ENCODE peak calls at places on chromosomes 16 and 17, in five cellular contexts. R is HCT116, S is mesendoderm, F is OCI-LY7, E is GM23248. V is an unnamed sample. For H3K36me3, the result is how much of the 10 kb centered on the place peaks cover.

GRCh38 chr17:27944546-27945332 is 51.6 kb upstream of the LYRM9 start:
- DNase-seq in E (no peak), R (no peak), F (no peak), S (peak), V (no peak)

GRCh38 chr16:66843191-66843590 is 1.0 kb upstream of the CA7 start:
- DNase-seq in S (no peak), F (no peak), E (no peak), R (no peak), V (no peak)

GRCh38 chr17:6088141-6088540 is 18.0 kb downstream of the WSCD1 start:
- DNase-seq in E (no peak), R (no peak), F (no peak), S (no peak), V (no peak)

GRCh38 chr16:89853306-89853993 is 19.9 kb upstream of the TCF25 start:
- DNase-seq in R (no peak), S (no peak), F (no peak), E (no peak), V (no peak)

GRCh38 chr16:86261379-86261778 is 248.9 kb upstream of the FOXF1 start:
- DNase-seq in E (peak), R (peak), F (peak), S (no peak), V (peak)

GRCh38 chr17:46894476-46895151 is 28.3 kb upstream of the GOSR2 start:
- DNase-seq in R (no peak), E (no peak), S (peak), F (no peak), V (no peak)

GRCh38 chr16:2039286-2040030 is 8.2 kb downstream of the NTHL1 start:
- DNase-seq in F (no peak), R (no peak), S (no peak), E (peak), V (peak)

GRCh38 chr16:20352615-20353014 is at the start of gene UMOD:
- DNase-seq in F (no peak), S (no peak), R (no peak), E (no peak), V (no peak)

GRCh38 chr17:76120658-76121008 is 17.0 kb upstream of the EXOC7 start:
- DNase-seq in F (no peak), E (no peak), R (no peak), S (no peak), V (no peak)

GRCh38 chr17:77704048-77704815 is 254.3 kb upstream of the TNRC6C start:
- DNase-seq in E (no peak), R (no peak), S (no peak), F (no peak), V (no peak)

GRCh38 chr17:75524971-75525805 is at the start of gene LLGL2:
- DNase-seq in E (peak), F (peak), R (peak), S (peak), V (peak)

GRCh38 chr17:47732399-47733046 is 513 bp upstream of the TBX21 start:
- DNase-seq in S (peak), E (no peak), R (no peak), F (no peak), V (no peak)

GRCh38 chr16:25988882-25989281 is 297.1 kb downstream of the HS3ST4 start:
- DNase-seq in E (no peak), F (no peak), S (no peak), R (no peak), V (no peak)

GRCh38 chr17:40179923-40180659 is 2.8 kb downstream of the RAPGEFL1 start:
- DNase-seq in E (peak), S (peak), R (no peak), F (no peak), V (peak)

GRCh38 chr16:30829130-30830071 is 42.4 kb upstream of the ZNF629 start:
- DNase-seq in F (no peak), S (peak), E (no peak), R (no peak), V (no peak)

GRCh38 chr17:69560987-69561441 is 146.5 kb downstream of the MAP2K6 start:
- DNase-seq in R (no peak), E (peak), F (no peak), S (no peak), V (no peak)

GRCh38 chr17:18301081-18301480 is 13.7 kb downstream of the TOP3A start:
- DNase-seq in E (no peak), S (no peak), R (no peak), F (no peak), V (no peak)

GRCh38 chr17:83200746-83201145 is 121.3 kb downstream of the METRNL start:
- DNase-seq in F (no peak), R (no peak), S (no peak), E (peak), V (no peak)

GRCh38 chr17:79811888-79812205 is 15.0 kb upstream of the CBX8 start:
- DNase-seq in F (no peak), S (no peak), R (no peak), E (no peak), V (no peak)

GRCh38 chr16:23848958-23849357 is 13.2 kb downstream of the PRKCB start:
- DNase-seq in S (no peak), F (no peak), E (no peak), R (no peak), V (no peak)

GRCh38 chr16:86354641-86355040 is 155.7 kb upstream of the FOXF1 start:
- DNase-seq in R (no peak), F (no peak), E (peak), S (no peak), V (no peak)

GRCh38 chr17:44589316-44590071 is 32.2 kb downstream of the FZD2 start:
- DNase-seq in S (no peak), R (no peak), F (no peak), E (peak), V (no peak)

GRCh38 chr17:15257316-15257925 is 7.7 kb downstream of the PMP22 start:
- DNase-seq in S (peak), R (peak), F (peak), E (peak), V (peak)

GRCh38 chr16:56547120-56547948 is 17.5 kb upstream of the MT4 start:
- DNase-seq in E (peak), R (no peak), F (peak), S (peak), V (no peak)

GRCh38 chr17:52157161-52157560 is 1.4 kb downstream of the CA10 start:
- DNase-seq in E (no peak), F (no peak), S (no peak), R (no peak), V (no peak)

GRCh38 chr16:23566724-23567123 is 9.2 kb downstream of the UBFD1 start:
- DNase-seq in E (no peak), R (no peak), F (no peak), S (no peak), V (no peak)

GRCh38 chr17:49229805-49230600 is 584 bp downstream of the PHOSPHO1 start:
- DNase-seq in S (no peak), E (no peak), R (no peak), F (no peak), V (no peak)

GRCh38 chr16:70428178-70428998 is 10.5 kb downstream of the ST3GAL2 start:
- DNase-seq in R (peak), F (peak), E (peak), S (peak), V (peak)

GRCh38 chr16:89009343-89010209 is 32.6 kb upstream of the CBFA2T3 start:
- DNase-seq in E (peak), S (peak), F (peak), R (no peak), V (peak)

GRCh38 chr16:67781548-67781921 is 24.8 kb downstream of the RANBP10 start:
- DNase-seq in R (no peak), S (no peak), F (no peak), E (no peak), V (no peak)

GRCh38 chr16:26645629-26646028 is 421.1 kb upstream of the C16orf82 start:
- DNase-seq in R (no peak), F (peak), S (peak), E (peak), V (no peak)

GRCh38 chr17:8632087-8632486 is 1.6 kb upstream of the MYH10 start:
- DNase-seq in E (no peak), R (no peak), F (peak), S (peak), V (no peak)

GRCh38 chr17:79835470-79835899 is 3.8 kb downstream of the CBX4 start:
- DNase-seq in S (peak), R (no peak), F (no peak), E (no peak), V (no peak)

GRCh38 chr17:80482555-80483308 is 6.3 kb upstream of the NPTX1 start:
- DNase-seq in E (peak), S (no peak), F (no peak), R (no peak), V (no peak)

GRCh38 chr16:76265434-76266045 is 11.7 kb upstream of the CNTNAP4 start:
- DNase-seq in E (peak), R (peak), S (peak), F (peak), V (no peak)

GRCh38 chr16:68605746-68606145 is 39.4 kb upstream of the CDH3 start:
- DNase-seq in R (no peak), S (peak), E (peak), F (no peak), V (no peak)

DNA sequence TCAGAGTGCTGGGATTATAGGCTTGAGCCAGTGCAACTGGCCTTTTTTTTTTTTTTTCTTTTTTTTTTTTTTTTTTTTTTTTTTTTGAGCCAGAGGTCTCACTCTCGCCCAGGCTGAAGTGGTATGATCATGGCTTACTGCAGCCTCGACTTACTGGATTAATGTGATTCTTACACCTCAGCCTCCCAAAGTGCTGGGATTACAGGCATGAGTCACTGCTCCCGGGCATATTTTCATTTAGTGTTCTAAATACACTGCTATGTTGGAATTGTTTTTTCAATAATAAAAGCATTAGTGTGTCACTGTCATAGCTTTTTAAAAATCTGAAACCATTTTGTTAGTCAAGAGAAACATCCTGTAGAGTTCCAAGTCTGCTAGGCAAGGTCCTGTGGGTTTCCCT is 40.3 kb downstream of the NDE1 start:
- DNase-seq in R (no peak), F (no peak), E (peak), S (no peak), V (no peak)
- H3K4me2 ChIP-seq in R (no peak), F (no peak), E (no peak), S (no peak), V (no peak)

DNA sequence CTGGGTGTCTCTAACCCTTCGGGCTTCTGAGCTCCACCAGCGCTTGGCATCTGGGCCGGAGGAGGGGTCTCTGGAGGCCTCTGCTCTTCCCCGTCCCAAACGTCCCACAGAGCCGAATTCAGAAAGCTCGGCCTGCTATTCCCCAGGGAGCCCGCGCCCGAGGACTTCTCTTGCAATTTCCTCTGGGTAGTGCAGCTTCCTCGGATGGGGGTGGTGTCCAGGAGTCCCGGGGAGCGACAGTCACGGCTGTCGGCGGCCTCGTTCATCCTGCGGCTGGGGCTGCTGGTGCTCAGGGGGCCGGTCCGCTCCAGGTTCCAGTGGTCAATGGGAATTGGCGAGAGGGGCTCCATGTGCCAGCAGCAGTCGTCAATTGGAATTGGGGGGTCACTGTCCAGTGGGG is 11.8 kb upstream of the NLRC3 start:
- DNase-seq in S (no peak), R (no peak), F (no peak), E (no peak), V (no peak)
- H3K36me3 ChIP-seq in S (under half), R (under half), F (half or more), E (under half), V (under half)

GRCh38 chr16:11349599-11350276 is 4.5 kb downstream of the RMI2 start:
- DNase-seq in F (no peak), E (peak), S (no peak), R (no peak), V (no peak)
- H3K4me2 ChIP-seq in F (peak), E (peak), S (no peak), R (no peak), V (no peak)

DNA sequence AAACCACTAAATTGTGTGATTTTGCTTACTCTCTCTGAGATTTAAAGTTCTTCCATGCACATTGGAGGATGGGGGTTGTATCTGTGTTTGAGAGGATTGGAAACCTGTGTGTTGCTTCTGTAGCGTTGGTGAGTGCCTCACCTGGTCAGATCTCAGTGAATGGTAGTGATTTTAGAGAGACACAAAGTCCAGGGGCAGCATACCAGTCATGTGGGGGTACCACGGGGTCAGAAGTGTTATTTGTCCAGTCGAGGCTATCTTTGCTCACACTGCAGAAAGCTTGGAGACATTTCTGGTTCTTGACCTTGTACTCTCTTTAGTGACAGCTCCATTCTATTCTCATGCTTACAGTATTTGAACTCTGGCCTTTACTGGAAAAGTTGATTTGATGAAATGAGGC is 23.7 kb downstream of the PRKAR1A start:
- DNase-seq in F (no peak), S (no peak), R (no peak), E (no peak), V (no peak)
- H3K36me3 ChIP-seq in F (half or more), S (under half), R (under half), E (half or more), V (under half)

DNA sequence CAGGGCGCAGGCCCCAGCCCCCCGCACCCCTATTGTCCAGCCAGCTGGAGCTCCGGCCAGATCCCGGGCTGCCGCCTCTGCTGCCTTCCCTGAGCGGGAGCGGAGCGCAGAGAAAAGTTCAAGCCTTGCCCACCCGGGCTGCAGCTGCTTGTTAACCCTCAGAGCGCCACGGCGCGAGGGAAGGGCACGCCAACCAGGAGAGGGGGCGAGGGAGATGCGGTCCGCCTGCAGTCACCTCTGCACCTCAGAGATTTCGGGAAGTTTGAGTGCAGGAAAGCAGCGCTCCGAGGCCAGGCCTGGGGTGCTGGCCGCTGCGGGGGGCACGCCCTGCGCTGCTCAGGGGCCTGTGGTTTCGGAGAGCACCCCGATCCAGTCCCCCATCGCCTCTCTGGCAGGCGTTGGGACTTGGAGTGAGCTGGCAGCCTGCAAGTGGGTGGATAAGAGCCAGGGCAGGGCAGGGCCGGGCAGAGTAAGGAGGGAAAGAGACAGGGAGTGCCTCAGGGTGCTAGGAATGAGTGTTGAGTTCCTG is 1.1 kb downstream of the CDH13 start:
- DNase-seq in F (no peak), R (no peak), S (no peak), E (peak), V (no peak)
- H3K4me2 ChIP-seq in F (no peak), R (no peak), S (peak), E (peak), V (no peak)

GRCh38 chr17:35640977-35641526 is 53.9 kb downstream of the AP2B1 start:
- DNase-seq in E (no peak), S (no peak), R (no peak), F (no peak), V (no peak)
- H3K36me3 ChIP-seq in E (half or more), S (under half), R (under half), F (half or more), V (under half)

GRCh38 chr17:17073627-17074521 is 31.6 kb downstream of the MPRIP start:
- DNase-seq in E (peak), F (no peak), R (no peak), S (no peak), V (no peak)

GRCh38 chr17:17071531-17072360 is 29.5 kb downstream of the MPRIP start:
- DNase-seq in S (no peak), R (no peak), F (no peak), E (no peak), V (no peak)

GRCh38 chr17:17072546-17072945 is 30.3 kb downstream of the MPRIP start:
- DNase-seq in F (no peak), R (no peak), E (no peak), S (no peak), V (no peak)

GRCh38 chr17:17075037-17075755 is 32.9 kb downstream of the MPRIP start:
- DNase-seq in F (no peak), S (no peak), E (peak), R (no peak), V (no peak)

DNA sequence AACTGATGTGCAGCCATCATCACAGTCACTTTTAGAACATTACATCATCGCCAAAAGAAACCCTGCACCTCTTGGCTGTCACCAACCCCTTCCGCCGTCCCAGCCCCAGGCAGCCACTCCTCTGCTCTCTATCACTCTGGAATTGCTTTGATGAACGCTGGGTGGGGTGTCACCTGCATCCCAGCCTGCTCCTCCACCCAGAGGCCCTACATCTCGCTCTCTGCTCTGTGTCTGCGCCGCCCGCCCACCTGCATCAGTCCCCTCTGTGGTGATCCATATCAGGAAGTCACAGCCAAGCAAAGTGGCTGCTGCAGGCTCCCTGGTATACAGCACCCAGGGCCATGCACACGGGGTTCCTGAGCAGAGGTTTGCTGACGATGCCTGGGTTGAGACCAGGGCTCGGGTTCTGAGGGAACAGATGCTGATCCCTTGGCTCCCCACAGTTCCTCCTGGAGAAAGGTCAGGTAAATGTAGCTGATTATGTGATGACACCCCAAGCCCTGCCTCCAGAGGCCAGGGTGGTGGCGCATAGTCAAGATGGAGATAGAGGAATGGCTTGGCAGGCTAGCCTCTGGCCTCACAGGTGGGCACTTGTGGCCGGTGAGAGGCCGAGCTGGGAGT is 30.9 kb downstream of the MPRIP start:
- DNase-seq in R (no peak), F (no peak), E (no peak), S (no peak), V (no peak)
- H3K4me2 ChIP-seq in R (no peak), F (no peak), E (no peak), S (no peak), V (no peak)

GRCh38 chr17:42322382-42323267 is 34.3 kb downstream of the STAT5A start:
- DNase-seq in R (peak), F (peak), E (peak), S (peak), V (peak)

GRCh38 chr17:42323268-42323773 is 35.0 kb downstream of the STAT5A start:
- DNase-seq in F (no peak), S (no peak), E (no peak), R (no peak), V (no peak)

GRCh38 chr17:42325026-42325425 is 36.7 kb downstream of the STAT5A start:
- DNase-seq in F (no peak), E (peak), R (peak), S (no peak), V (peak)

GRCh38 chr17:42317256-42317966 is 29.1 kb downstream of the STAT5A start:
- DNase-seq in E (no peak), S (no peak), R (no peak), F (no peak), V (no peak)

DNA sequence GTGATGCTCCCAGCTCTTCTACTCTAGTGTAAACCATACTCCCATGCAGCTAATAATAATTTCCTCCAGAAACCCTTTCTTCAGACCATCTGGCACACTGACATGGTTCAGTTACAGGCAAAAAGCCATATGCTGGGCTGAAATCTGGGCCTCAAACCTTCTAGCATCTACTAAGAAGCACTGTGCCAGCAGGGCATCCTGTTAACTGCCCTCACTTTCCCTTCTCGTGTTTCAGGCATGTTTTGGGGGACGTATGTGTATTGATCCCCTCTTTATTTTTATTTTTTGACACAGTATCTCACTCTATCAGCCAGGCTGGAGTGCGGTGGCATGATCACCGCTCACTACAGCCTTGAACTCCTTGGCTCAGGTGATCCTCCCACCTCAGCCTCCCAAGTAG is 33.3 kb downstream of the STAT5A start:
- DNase-seq in S (no peak), R (no peak), F (no peak), E (no peak), V (no peak)
- H3K36me3 ChIP-seq in S (under half), R (under half), F (under half), E (under half), V (under half)